ENCODE peak calls at places on chromosome 14, in four cellular contexts. One of them, this sample, is unnamed. For H3K4me1, the result is how much of the 10 kb centered on the place peaks cover.

GRCh38 chr14:91140672-91141071 is 26.8 kb downstream of the DGLUCY start:
- DNase-seq in H9: peak
- DNase-seq in H1: no peak
- DNase-seq in neuronal stem cell: peak
- DNase-seq in this sample: peak

GRCh38 chr14:53772936-53773335 is 183.7 kb downstream of the BMP4 start:
- DNase-seq in H9: no peak
- DNase-seq in H1: no peak
- DNase-seq in neuronal stem cell: no peak
- DNase-seq in this sample: no peak

GRCh38 chr14:87334997-87335675 is 657.8 kb downstream of the GALC start:
- DNase-seq in H9: no peak
- DNase-seq in H1: no peak
- DNase-seq in neuronal stem cell: no peak
- DNase-seq in this sample: peak

GRCh38 chr14:90576981-90577660 is 180.3 kb downstream of the CALM1 start:
- DNase-seq in H9: no peak
- DNase-seq in H1: no peak
- DNase-seq in neuronal stem cell: no peak
- DNase-seq in this sample: no peak

GRCh38 chr14:76050797-76051392 is 65.3 kb downstream of the IFT43 start:
- DNase-seq in H9: no peak
- DNase-seq in H1: peak
- DNase-seq in neuronal stem cell: peak
- DNase-seq in this sample: peak

GRCh38 chr14:63164108-63164683 is 40.0 kb upstream of the RHOJ start:
- DNase-seq in H9: no peak
- DNase-seq in H1: no peak
- DNase-seq in neuronal stem cell: no peak
- DNase-seq in this sample: no peak

GRCh38 chr14:103838117-103838516 is 9.3 kb downstream of the PPP1R13B start:
- DNase-seq in H9: no peak
- DNase-seq in H1: no peak
- DNase-seq in neuronal stem cell: no peak
- DNase-seq in this sample: no peak

GRCh38 chr14:54147758-54148157 is 191.1 kb upstream of the BMP4 start:
- DNase-seq in H9: no peak
- DNase-seq in H1: no peak
- DNase-seq in neuronal stem cell: no peak
- DNase-seq in this sample: no peak

GRCh38 chr14:24042733-24043132 is 9.1 kb upstream of the CARMIL3 start:
- DNase-seq in H9: no peak
- DNase-seq in H1: no peak
- DNase-seq in neuronal stem cell: no peak
- DNase-seq in this sample: no peak

DNA sequence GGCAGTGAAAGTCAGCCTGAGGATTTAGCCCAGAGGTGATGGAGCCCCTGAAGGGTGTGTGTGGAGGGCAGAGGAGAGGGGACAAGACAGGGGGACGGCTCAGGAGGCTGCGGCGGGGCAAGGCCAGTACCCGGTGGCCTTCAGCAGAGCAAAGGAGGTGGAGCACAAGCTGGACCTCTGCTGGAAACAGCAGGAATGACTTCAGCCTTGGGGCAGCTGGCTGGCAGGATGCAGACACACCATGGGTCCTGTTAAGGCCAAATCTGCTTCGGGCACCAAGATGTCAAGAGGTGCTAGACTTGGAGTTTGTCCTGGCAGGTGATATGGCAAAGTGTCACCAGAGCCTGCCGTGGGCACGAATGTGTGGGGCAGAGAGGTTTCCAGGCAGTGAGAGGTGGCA is 92.1 kb downstream of the LGMN start:
- DNase-seq in H9: no peak
- DNase-seq in H1: no peak
- DNase-seq in neuronal stem cell: no peak
- DNase-seq in this sample: no peak
- H3K4ac ChIP-seq in H9: no peak
- H3K4ac ChIP-seq in H1: no peak
- H3K4ac ChIP-seq in neuronal stem cell: no peak
- H3K4ac ChIP-seq in this sample: no peak

DNA sequence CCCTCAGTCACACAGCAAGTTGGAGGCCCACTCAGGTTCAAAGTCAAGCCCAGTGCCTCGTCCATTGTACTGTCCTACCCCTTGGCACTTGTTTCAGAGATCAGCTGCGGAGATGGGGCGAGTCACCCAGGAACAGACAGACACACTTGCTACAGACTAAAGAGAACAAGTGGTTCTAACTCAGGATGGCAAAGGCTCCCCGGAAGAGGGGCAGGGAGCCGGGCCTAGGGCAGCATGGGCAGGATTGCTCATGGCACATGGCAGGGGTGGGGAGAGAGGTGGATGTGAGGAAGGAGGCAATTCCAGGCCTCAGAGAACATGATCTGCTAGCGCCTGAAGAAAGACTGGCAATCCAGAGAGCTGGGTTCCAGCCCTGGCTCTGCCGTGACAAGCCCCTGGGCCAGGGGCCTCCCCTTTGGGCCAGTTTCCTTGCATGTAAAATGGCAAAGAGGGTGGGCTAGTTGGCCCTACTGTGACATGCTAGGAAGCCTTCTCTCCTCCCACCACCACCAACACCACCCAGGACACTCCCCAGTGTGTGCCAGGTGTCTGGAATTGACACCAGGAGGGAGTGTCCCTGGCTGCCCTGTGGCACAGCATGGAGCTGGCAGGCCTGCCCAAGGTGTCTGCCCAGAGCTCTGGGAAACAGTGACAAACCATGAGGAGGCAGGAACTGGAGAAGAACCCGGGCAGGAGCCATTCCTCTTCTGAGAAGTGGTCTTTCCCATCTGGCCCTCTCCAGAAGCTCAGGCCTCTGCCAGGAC is 24.0 kb upstream of the IRF2BPL start:
- DNase-seq in H9: no peak
- DNase-seq in H1: no peak
- DNase-seq in neuronal stem cell: no peak
- DNase-seq in this sample: no peak
- H2BK12ac ChIP-seq in H9: no peak
- H2BK12ac ChIP-seq in H1: peak
- H2BK12ac ChIP-seq in neuronal stem cell: peak
- H2BK12ac ChIP-seq in this sample: peak

DNA sequence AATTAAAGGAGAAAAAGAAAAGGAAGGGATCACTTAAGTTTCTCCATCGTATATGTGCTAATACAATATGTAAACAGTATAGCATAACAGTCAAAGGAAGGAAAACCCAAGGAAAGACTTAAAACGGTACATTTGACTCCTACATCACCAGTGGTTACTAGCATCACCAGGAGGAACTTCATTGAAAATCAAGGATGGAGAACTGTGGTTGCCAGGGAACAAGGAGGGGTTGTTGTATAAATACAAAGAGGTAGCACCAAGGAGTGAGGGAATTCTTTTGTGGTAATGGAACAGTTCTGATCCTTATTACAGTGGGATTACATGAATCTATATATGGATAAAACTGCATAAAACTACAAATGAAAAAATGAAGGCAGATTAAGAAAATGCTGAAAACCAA is 1.6 kb downstream of the ZFYVE26 start:
- DNase-seq in H9: no peak
- DNase-seq in H1: no peak
- DNase-seq in neuronal stem cell: no peak
- DNase-seq in this sample: peak
- H3K4me1 ChIP-seq in H9: under half
- H3K4me1 ChIP-seq in H1: under half
- H3K4me1 ChIP-seq in neuronal stem cell: under half
- H3K4me1 ChIP-seq in this sample: under half

GRCh38 chr14:99755068-99755405 is 38.2 kb upstream of the EML1 start:
- DNase-seq in H9: no peak
- DNase-seq in H1: no peak
- DNase-seq in neuronal stem cell: no peak
- DNase-seq in this sample: no peak
- H3K4ac ChIP-seq in H9: no peak
- H3K4ac ChIP-seq in H1: no peak
- H3K4ac ChIP-seq in neuronal stem cell: no peak
- H3K4ac ChIP-seq in this sample: peak

GRCh38 chr14:70641548-70642312 is at the start of gene TTC9:
- DNase-seq in H9: peak
- DNase-seq in H1: peak
- DNase-seq in neuronal stem cell: peak
- DNase-seq in this sample: no peak
- H2BK12ac ChIP-seq in H9: no peak
- H2BK12ac ChIP-seq in H1: peak
- H2BK12ac ChIP-seq in neuronal stem cell: no peak
- H2BK12ac ChIP-seq in this sample: no peak

DNA sequence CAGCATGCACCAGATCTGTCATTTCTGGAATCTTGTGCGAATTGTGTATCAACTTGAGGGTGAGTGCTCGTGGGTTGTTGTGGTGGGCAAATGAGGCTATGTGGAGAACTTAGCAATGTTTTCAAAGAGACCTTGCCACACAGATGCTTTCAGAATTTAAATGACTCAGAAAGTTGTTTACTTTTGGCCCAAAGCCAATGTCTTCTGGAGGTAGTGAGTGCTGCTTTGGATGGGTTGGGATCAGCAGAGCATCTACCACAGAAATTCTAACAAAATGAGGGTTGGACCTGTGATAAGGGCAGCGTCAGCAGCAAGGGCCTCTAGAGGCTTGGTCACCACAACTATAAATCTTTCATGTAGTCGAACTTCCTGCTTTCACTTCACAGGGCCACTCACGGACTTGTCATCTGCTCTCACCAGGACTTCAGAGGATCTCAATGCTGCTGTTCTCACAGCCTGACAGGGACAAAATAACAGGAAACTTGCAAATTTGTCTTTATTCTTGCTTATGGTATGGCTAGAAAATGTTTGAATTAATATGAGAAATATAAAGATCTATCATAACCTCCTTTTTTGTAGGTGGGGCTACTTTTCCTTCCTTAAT is 111.4 kb downstream of the DACT1 start:
- DNase-seq in H9: no peak
- DNase-seq in H1: no peak
- DNase-seq in neuronal stem cell: no peak
- DNase-seq in this sample: peak
- H3K4me1 ChIP-seq in H9: under half
- H3K4me1 ChIP-seq in H1: under half
- H3K4me1 ChIP-seq in neuronal stem cell: under half
- H3K4me1 ChIP-seq in this sample: under half

GRCh38 chr14:95524706-95525512 is 8.5 kb upstream of the SYNE3 start:
- DNase-seq in H9: no peak
- DNase-seq in H1: no peak
- DNase-seq in neuronal stem cell: no peak
- DNase-seq in this sample: peak
- H3K4ac ChIP-seq in H9: no peak
- H3K4ac ChIP-seq in H1: no peak
- H3K4ac ChIP-seq in neuronal stem cell: no peak
- H3K4ac ChIP-seq in this sample: no peak

This sample was measured in mesenchymal stem cell.